ENCODE peak calls at places on chromosome X, in seven cellular contexts. One of them, this sample, is unnamed.

GRCh38 chrX:20211261-20211786 is 55.4 kb downstream of the RPS6KA3 start:
- DNase-seq in CD8-positive, alpha-beta T cell: no peak
- DNase-seq in right cardiac atrium: no peak
- DNase-seq in neuronal stem cell: no peak
- DNase-seq in AG04450: no peak
- DNase-seq in IMR-90: no peak
- DNase-seq in SJSA1: no peak
- DNase-seq in this sample: no peak

GRCh38 chrX:93420090-93420489 is 253.3 kb downstream of the NAP1L3 start:
- DNase-seq in CD8-positive, alpha-beta T cell: no peak
- DNase-seq in right cardiac atrium: no peak
- DNase-seq in neuronal stem cell: no peak
- DNase-seq in AG04450: no peak
- DNase-seq in IMR-90: no peak
- DNase-seq in SJSA1: no peak
- DNase-seq in this sample: no peak

GRCh38 chrX:68881911-68882310 is 53.1 kb downstream of the EFNB1 start:
- DNase-seq in CD8-positive, alpha-beta T cell: no peak
- DNase-seq in right cardiac atrium: no peak
- DNase-seq in neuronal stem cell: no peak
- DNase-seq in AG04450: no peak
- DNase-seq in IMR-90: no peak
- DNase-seq in SJSA1: no peak
- DNase-seq in this sample: no peak

GRCh38 chrX:153794897-153795816 is 689 bp downstream of the SSR4 start:
- DNase-seq in CD8-positive, alpha-beta T cell: no peak
- DNase-seq in right cardiac atrium: no peak
- DNase-seq in neuronal stem cell: no peak
- DNase-seq in AG04450: no peak
- DNase-seq in IMR-90: no peak
- DNase-seq in SJSA1: peak
- DNase-seq in this sample: peak

GRCh38 chrX:24676403-24677024 is 17.2 kb upstream of the POLA1 start:
- DNase-seq in CD8-positive, alpha-beta T cell: peak
- DNase-seq in right cardiac atrium: no peak
- DNase-seq in neuronal stem cell: no peak
- DNase-seq in AG04450: no peak
- DNase-seq in IMR-90: no peak
- DNase-seq in SJSA1: no peak
- DNase-seq in this sample: no peak

GRCh38 chrX:14832151-14832550 is 40.7 kb downstream of the FANCB start:
- DNase-seq in CD8-positive, alpha-beta T cell: no peak
- DNase-seq in right cardiac atrium: no peak
- DNase-seq in neuronal stem cell: no peak
- DNase-seq in AG04450: peak
- DNase-seq in IMR-90: peak
- DNase-seq in SJSA1: peak
- DNase-seq in this sample: no peak

GRCh38 chrX:2410279-2411020 is 90.3 kb downstream of the DHRSX start:
- DNase-seq in CD8-positive, alpha-beta T cell: no peak
- DNase-seq in right cardiac atrium: no peak
- DNase-seq in neuronal stem cell: no peak
- DNase-seq in AG04450: no peak
- DNase-seq in IMR-90: no peak
- DNase-seq in SJSA1: no peak
- DNase-seq in this sample: no peak

GRCh38 chrX:12080265-12080664 is 58.0 kb upstream of the FRMPD4 start:
- DNase-seq in CD8-positive, alpha-beta T cell: no peak
- DNase-seq in right cardiac atrium: no peak
- DNase-seq in neuronal stem cell: peak
- DNase-seq in AG04450: peak
- DNase-seq in IMR-90: peak
- DNase-seq in SJSA1: peak
- DNase-seq in this sample: no peak

GRCh38 chrX:15674514-15674898 is 9.9 kb upstream of the CLTRN start:
- DNase-seq in CD8-positive, alpha-beta T cell: peak
- DNase-seq in right cardiac atrium: peak
- DNase-seq in neuronal stem cell: peak
- DNase-seq in AG04450: peak
- DNase-seq in IMR-90: peak
- DNase-seq in SJSA1: no peak
- DNase-seq in this sample: peak

GRCh38 chrX:25226151-25226550 is 210.4 kb upstream of the ARX start:
- DNase-seq in CD8-positive, alpha-beta T cell: no peak
- DNase-seq in right cardiac atrium: no peak
- DNase-seq in neuronal stem cell: no peak
- DNase-seq in AG04450: no peak
- DNase-seq in IMR-90: no peak
- DNase-seq in SJSA1: no peak
- DNase-seq in this sample: no peak

GRCh38 chrX:132022863-132023116 is 312 bp upstream of the STK26 start:
- DNase-seq in CD8-positive, alpha-beta T cell: no peak
- DNase-seq in right cardiac atrium: no peak
- DNase-seq in neuronal stem cell: no peak
- DNase-seq in AG04450: no peak
- DNase-seq in IMR-90: no peak
- DNase-seq in SJSA1: no peak
- DNase-seq in this sample: no peak

GRCh38 chrX:150693782-150694574 is 782 bp downstream of the MTMR1 start:
- DNase-seq in CD8-positive, alpha-beta T cell: peak
- DNase-seq in right cardiac atrium: peak
- DNase-seq in neuronal stem cell: no peak
- DNase-seq in AG04450: no peak
- DNase-seq in IMR-90: peak
- DNase-seq in SJSA1: peak
- DNase-seq in this sample: peak

GRCh38 chrX:134849390-134849789 is 141.4 kb upstream of the SMIM10 start:
- DNase-seq in CD8-positive, alpha-beta T cell: no peak
- DNase-seq in right cardiac atrium: no peak
- DNase-seq in neuronal stem cell: no peak
- DNase-seq in AG04450: no peak
- DNase-seq in IMR-90: peak
- DNase-seq in SJSA1: peak
- DNase-seq in this sample: no peak

GRCh38 chrX:150621652-150622051 is 53.2 kb downstream of the MTM1 start:
- DNase-seq in CD8-positive, alpha-beta T cell: no peak
- DNase-seq in right cardiac atrium: no peak
- DNase-seq in neuronal stem cell: no peak
- DNase-seq in AG04450: no peak
- DNase-seq in IMR-90: no peak
- DNase-seq in SJSA1: no peak
- DNase-seq in this sample: no peak

GRCh38 chrX:136850441-136851175 is 29.9 kb downstream of the RBMX start:
- DNase-seq in CD8-positive, alpha-beta T cell: no peak
- DNase-seq in right cardiac atrium: no peak
- DNase-seq in neuronal stem cell: no peak
- DNase-seq in AG04450: no peak
- DNase-seq in IMR-90: no peak
- DNase-seq in SJSA1: peak
- DNase-seq in this sample: no peak

GRCh38 chrX:35101901-35102300 is 159.3 kb downstream of the FAM47B start:
- DNase-seq in CD8-positive, alpha-beta T cell: no peak
- DNase-seq in right cardiac atrium: no peak
- DNase-seq in neuronal stem cell: no peak
- DNase-seq in AG04450: no peak
- DNase-seq in IMR-90: peak
- DNase-seq in SJSA1: no peak
- DNase-seq in this sample: no peak

GRCh38 chrX:55450259-55450658 is 1.7 kb upstream of the MAGEH1 start:
- DNase-seq in CD8-positive, alpha-beta T cell: no peak
- DNase-seq in right cardiac atrium: no peak
- DNase-seq in neuronal stem cell: no peak
- DNase-seq in AG04450: no peak
- DNase-seq in IMR-90: peak
- DNase-seq in SJSA1: no peak
- DNase-seq in this sample: no peak

GRCh38 chrX:56228914-56229313 is 3.2 kb upstream of the KLF8 start:
- DNase-seq in CD8-positive, alpha-beta T cell: no peak
- DNase-seq in right cardiac atrium: peak
- DNase-seq in neuronal stem cell: no peak
- DNase-seq in AG04450: no peak
- DNase-seq in IMR-90: no peak
- DNase-seq in SJSA1: no peak
- DNase-seq in this sample: no peak

DNA sequence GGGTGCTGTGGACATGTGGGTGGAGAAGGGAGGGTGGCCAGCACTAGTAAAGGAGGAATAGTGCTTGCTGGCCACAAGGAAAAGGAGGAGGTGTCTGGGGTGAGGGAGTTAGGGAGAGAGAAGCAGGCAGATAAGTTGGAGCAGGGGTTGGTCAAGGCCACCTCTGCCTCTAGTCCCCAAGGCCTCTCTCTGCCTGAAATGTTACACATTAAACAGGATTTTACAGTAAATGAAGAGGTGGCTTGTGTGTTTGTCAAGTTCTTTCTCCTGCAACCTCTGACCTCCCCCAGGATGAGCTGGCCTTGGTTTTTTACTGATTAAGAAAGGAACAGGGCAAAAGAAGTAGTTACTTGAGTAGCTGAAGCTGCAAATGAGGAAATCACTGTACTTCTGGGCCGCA is 1.9 kb downstream of the GJB1 start:
- DNase-seq in CD8-positive, alpha-beta T cell: no peak
- DNase-seq in right cardiac atrium: no peak
- DNase-seq in neuronal stem cell: no peak
- DNase-seq in AG04450: no peak
- DNase-seq in IMR-90: no peak
- DNase-seq in SJSA1: no peak
- DNase-seq in this sample: no peak
- H3K27ac ChIP-seq in CD8-positive, alpha-beta T cell: no peak
- H3K27ac ChIP-seq in right cardiac atrium: no peak
- H3K27ac ChIP-seq in neuronal stem cell: no peak
- H3K27ac ChIP-seq in AG04450: no peak
- H3K27ac ChIP-seq in IMR-90: no peak
- H3K27ac ChIP-seq in SJSA1: no peak
- H3K27ac ChIP-seq in this sample: no peak

DNA sequence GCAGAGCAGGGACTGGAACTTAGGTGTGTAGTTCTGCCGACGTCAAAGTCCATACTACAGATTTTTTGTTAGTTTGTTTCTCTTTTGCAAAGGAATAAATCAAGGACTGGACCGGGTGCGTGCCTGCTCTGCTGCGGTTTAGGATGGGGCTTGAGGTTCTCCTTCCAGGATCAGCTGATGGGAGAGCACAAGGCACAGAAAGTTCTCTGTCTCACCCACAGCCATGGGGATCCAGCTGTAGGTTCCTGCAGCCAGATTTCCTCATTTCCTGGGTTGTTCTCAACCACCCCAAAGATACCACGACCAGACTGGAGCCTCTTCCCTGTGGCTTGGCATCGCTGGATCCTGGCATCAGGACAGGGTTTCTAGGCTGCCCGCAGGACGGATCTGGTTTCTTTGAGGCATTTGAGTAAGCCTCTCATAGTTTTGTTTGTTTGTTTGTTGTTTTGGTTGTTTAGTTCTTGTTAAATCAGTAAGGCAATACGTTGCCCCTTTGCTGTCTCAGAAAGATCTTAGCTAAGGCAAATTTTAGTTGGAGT is 789 bp upstream of the SRPX start:
- DNase-seq in CD8-positive, alpha-beta T cell: no peak
- DNase-seq in right cardiac atrium: peak
- DNase-seq in neuronal stem cell: no peak
- DNase-seq in AG04450: no peak
- DNase-seq in IMR-90: no peak
- DNase-seq in SJSA1: no peak
- DNase-seq in this sample: no peak
- H3K4me3 ChIP-seq in CD8-positive, alpha-beta T cell: no peak
- H3K4me3 ChIP-seq in right cardiac atrium: no peak
- H3K4me3 ChIP-seq in neuronal stem cell: no peak
- H3K4me3 ChIP-seq in AG04450: peak
- H3K4me3 ChIP-seq in IMR-90: peak
- H3K4me3 ChIP-seq in SJSA1: no peak
- H3K4me3 ChIP-seq in this sample: peak

GRCh38 chrX:133454525-133455323 is 39.4 kb upstream of the GPC4 start:
- DNase-seq in CD8-positive, alpha-beta T cell: no peak
- DNase-seq in right cardiac atrium: no peak
- DNase-seq in neuronal stem cell: no peak
- DNase-seq in AG04450: no peak
- DNase-seq in IMR-90: no peak
- DNase-seq in SJSA1: no peak
- DNase-seq in this sample: no peak
- H3K27ac ChIP-seq in CD8-positive, alpha-beta T cell: no peak
- H3K27ac ChIP-seq in right cardiac atrium: no peak
- H3K27ac ChIP-seq in neuronal stem cell: no peak
- H3K27ac ChIP-seq in AG04450: no peak
- H3K27ac ChIP-seq in IMR-90: no peak
- H3K27ac ChIP-seq in SJSA1: no peak
- H3K27ac ChIP-seq in this sample: no peak

GRCh38 chrX:106484233-106484632 is 127.5 kb upstream of the RADX start:
- DNase-seq in CD8-positive, alpha-beta T cell: no peak
- DNase-seq in right cardiac atrium: no peak
- DNase-seq in neuronal stem cell: no peak
- DNase-seq in AG04450: no peak
- DNase-seq in IMR-90: no peak
- DNase-seq in SJSA1: no peak
- DNase-seq in this sample: no peak
- H3K4me3 ChIP-seq in CD8-positive, alpha-beta T cell: no peak
- H3K4me3 ChIP-seq in right cardiac atrium: no peak
- H3K4me3 ChIP-seq in neuronal stem cell: no peak
- H3K4me3 ChIP-seq in AG04450: no peak
- H3K4me3 ChIP-seq in IMR-90: no peak
- H3K4me3 ChIP-seq in SJSA1: no peak
- H3K4me3 ChIP-seq in this sample: no peak